ENCODE peak calls at places on chromosomes 7 and 10, in nine cellular contexts. One of them, this sample, is unnamed.

GRCh38 chr7:28446131-28446530 is 33.8 kb downstream of the CREB5 start:
- DNase-seq in neuronal stem cell: no peak
- DNase-seq in OCI-LY7: no peak
- DNase-seq in fibroblast of lung: no peak
- DNase-seq in PC-3: no peak
- DNase-seq in GM23248: no peak
- DNase-seq in neural progenitor cell: no peak
- DNase-seq in HepG2: no peak
- DNase-seq in astrocyte: no peak
- DNase-seq in this sample: no peak

GRCh38 chr7:74606101-74606908 is 51.2 kb upstream of the GTF2I start:
- DNase-seq in astrocyte: no peak
- DNase-seq in fibroblast of lung: no peak
- DNase-seq in PC-3: peak
- DNase-seq in HepG2: no peak
- DNase-seq in neural progenitor cell: peak
- DNase-seq in GM23248: peak
- DNase-seq in neuronal stem cell: no peak
- DNase-seq in OCI-LY7: peak
- DNase-seq in this sample: peak

GRCh38 chr10:131207584-131208532 is 103.7 kb downstream of the TCERG1L start:
- DNase-seq in neural progenitor cell: no peak
- DNase-seq in neuronal stem cell: no peak
- DNase-seq in OCI-LY7: no peak
- DNase-seq in HepG2: no peak
- DNase-seq in PC-3: no peak
- DNase-seq in fibroblast of lung: no peak
- DNase-seq in GM23248: no peak
- DNase-seq in astrocyte: no peak
- DNase-seq in this sample: no peak

GRCh38 chr7:106887376-106887775 is 22.3 kb downstream of the PIK3CG start:
- DNase-seq in PC-3: no peak
- DNase-seq in neural progenitor cell: no peak
- DNase-seq in HepG2: no peak
- DNase-seq in OCI-LY7: no peak
- DNase-seq in GM23248: no peak
- DNase-seq in astrocyte: no peak
- DNase-seq in fibroblast of lung: no peak
- DNase-seq in neuronal stem cell: no peak
- DNase-seq in this sample: no peak

GRCh38 chr10:71840177-71840711 is 10.8 kb downstream of the PSAP start:
- DNase-seq in astrocyte: peak
- DNase-seq in neural progenitor cell: peak
- DNase-seq in fibroblast of lung: peak
- DNase-seq in neuronal stem cell: peak
- DNase-seq in PC-3: peak
- DNase-seq in OCI-LY7: no peak
- DNase-seq in HepG2: no peak
- DNase-seq in GM23248: peak
- DNase-seq in this sample: peak

GRCh38 chr10:98332623-98333269 is 64.8 kb upstream of the LOXL4 start:
- DNase-seq in PC-3: peak
- DNase-seq in fibroblast of lung: peak
- DNase-seq in neural progenitor cell: no peak
- DNase-seq in GM23248: no peak
- DNase-seq in astrocyte: no peak
- DNase-seq in neuronal stem cell: no peak
- DNase-seq in OCI-LY7: no peak
- DNase-seq in HepG2: peak
- DNase-seq in this sample: no peak

GRCh38 chr10:96043895-96044580 is 655 bp downstream of the CCNJ start:
- DNase-seq in GM23248: peak
- DNase-seq in astrocyte: peak
- DNase-seq in OCI-LY7: peak
- DNase-seq in neural progenitor cell: peak
- DNase-seq in fibroblast of lung: peak
- DNase-seq in neuronal stem cell: peak
- DNase-seq in PC-3: peak
- DNase-seq in HepG2: peak
- DNase-seq in this sample: peak

GRCh38 chr10:7915923-7916322 is 97.6 kb downstream of the TAF3 start:
- DNase-seq in fibroblast of lung: peak
- DNase-seq in neuronal stem cell: no peak
- DNase-seq in astrocyte: peak
- DNase-seq in GM23248: peak
- DNase-seq in neural progenitor cell: no peak
- DNase-seq in PC-3: peak
- DNase-seq in HepG2: no peak
- DNase-seq in OCI-LY7: no peak
- DNase-seq in this sample: no peak

GRCh38 chr7:1060315-1061080 is 16.2 kb downstream of the GPR146 start:
- DNase-seq in OCI-LY7: peak
- DNase-seq in PC-3: no peak
- DNase-seq in astrocyte: no peak
- DNase-seq in HepG2: no peak
- DNase-seq in neural progenitor cell: peak
- DNase-seq in GM23248: no peak
- DNase-seq in fibroblast of lung: no peak
- DNase-seq in neuronal stem cell: no peak
- DNase-seq in this sample: peak

GRCh38 chr10:8403711-8404371 is 349.4 kb downstream of the GATA3 start:
- DNase-seq in fibroblast of lung: no peak
- DNase-seq in astrocyte: no peak
- DNase-seq in PC-3: no peak
- DNase-seq in HepG2: no peak
- DNase-seq in GM23248: no peak
- DNase-seq in neural progenitor cell: peak
- DNase-seq in neuronal stem cell: peak
- DNase-seq in OCI-LY7: no peak
- DNase-seq in this sample: no peak

GRCh38 chr7:82167568-82168314 is 275.8 kb downstream of the CACNA2D1 start:
- DNase-seq in neuronal stem cell: no peak
- DNase-seq in neural progenitor cell: no peak
- DNase-seq in fibroblast of lung: no peak
- DNase-seq in OCI-LY7: no peak
- DNase-seq in PC-3: no peak
- DNase-seq in GM23248: no peak
- DNase-seq in HepG2: no peak
- DNase-seq in astrocyte: no peak
- DNase-seq in this sample: no peak

GRCh38 chr10:59362991-59363390 is 642 bp upstream of the FAM13C start:
- DNase-seq in GM23248: peak
- DNase-seq in neuronal stem cell: peak
- DNase-seq in astrocyte: peak
- DNase-seq in OCI-LY7: no peak
- DNase-seq in fibroblast of lung: peak
- DNase-seq in HepG2: no peak
- DNase-seq in PC-3: peak
- DNase-seq in neural progenitor cell: peak
- DNase-seq in this sample: peak

GRCh38 chr10:79168231-79168630 is 99.5 kb downstream of the ZMIZ1 start:
- DNase-seq in HepG2: no peak
- DNase-seq in GM23248: no peak
- DNase-seq in neural progenitor cell: no peak
- DNase-seq in PC-3: no peak
- DNase-seq in neuronal stem cell: no peak
- DNase-seq in astrocyte: no peak
- DNase-seq in OCI-LY7: no peak
- DNase-seq in fibroblast of lung: no peak
- DNase-seq in this sample: no peak

GRCh38 chr10:13439771-13440708 is 88.8 kb downstream of the BEND7 start:
- DNase-seq in PC-3: peak
- DNase-seq in fibroblast of lung: peak
- DNase-seq in OCI-LY7: peak
- DNase-seq in GM23248: peak
- DNase-seq in astrocyte: no peak
- DNase-seq in neural progenitor cell: peak
- DNase-seq in neuronal stem cell: peak
- DNase-seq in HepG2: peak
- DNase-seq in this sample: peak

GRCh38 chr10:35192645-35193249 is 66.1 kb downstream of the CREM start:
- DNase-seq in neuronal stem cell: no peak
- DNase-seq in neural progenitor cell: no peak
- DNase-seq in fibroblast of lung: no peak
- DNase-seq in astrocyte: no peak
- DNase-seq in OCI-LY7: no peak
- DNase-seq in HepG2: no peak
- DNase-seq in GM23248: no peak
- DNase-seq in PC-3: no peak
- DNase-seq in this sample: no peak

GRCh38 chr10:6409982-6410694 is 169.9 kb downstream of the PRKCQ start:
- DNase-seq in OCI-LY7: no peak
- DNase-seq in PC-3: no peak
- DNase-seq in neural progenitor cell: no peak
- DNase-seq in HepG2: no peak
- DNase-seq in neuronal stem cell: no peak
- DNase-seq in astrocyte: peak
- DNase-seq in fibroblast of lung: peak
- DNase-seq in GM23248: peak
- DNase-seq in this sample: peak

DNA sequence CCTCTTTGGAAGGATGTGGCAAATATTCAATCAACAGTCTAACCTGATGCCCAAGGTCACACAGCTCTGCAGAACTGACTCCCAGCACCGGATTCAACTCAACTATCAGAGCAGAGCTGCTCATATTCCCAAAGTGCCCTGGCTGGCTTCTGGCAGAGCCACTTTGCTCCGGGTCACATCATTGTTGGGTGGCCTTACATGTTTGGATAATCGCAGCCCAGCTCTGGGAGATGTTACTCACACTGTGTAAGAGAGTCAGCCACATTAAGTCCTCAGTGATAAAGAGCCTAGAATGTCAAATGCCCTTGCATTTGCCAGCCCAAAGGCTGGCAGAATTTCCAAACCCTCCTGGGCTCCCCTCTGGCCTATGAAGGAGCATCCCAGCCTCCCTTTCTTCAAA is 79.8 kb upstream of the PDE1C start:
- DNase-seq in OCI-LY7: no peak
- DNase-seq in HepG2: no peak
- DNase-seq in neural progenitor cell: no peak
- DNase-seq in neuronal stem cell: no peak
- DNase-seq in fibroblast of lung: no peak
- DNase-seq in GM23248: no peak
- DNase-seq in astrocyte: no peak
- DNase-seq in PC-3: no peak
- DNase-seq in this sample: no peak
- H2AFZ ChIP-seq in OCI-LY7: no peak
- H2AFZ ChIP-seq in HepG2: no peak
- H2AFZ ChIP-seq in neural progenitor cell: no peak
- H2AFZ ChIP-seq in neuronal stem cell: no peak
- H2AFZ ChIP-seq in fibroblast of lung: no peak
- H2AFZ ChIP-seq in GM23248: no peak
- H2AFZ ChIP-seq in astrocyte: no peak
- H2AFZ ChIP-seq in PC-3: no peak
- H2AFZ ChIP-seq in this sample: no peak

DNA sequence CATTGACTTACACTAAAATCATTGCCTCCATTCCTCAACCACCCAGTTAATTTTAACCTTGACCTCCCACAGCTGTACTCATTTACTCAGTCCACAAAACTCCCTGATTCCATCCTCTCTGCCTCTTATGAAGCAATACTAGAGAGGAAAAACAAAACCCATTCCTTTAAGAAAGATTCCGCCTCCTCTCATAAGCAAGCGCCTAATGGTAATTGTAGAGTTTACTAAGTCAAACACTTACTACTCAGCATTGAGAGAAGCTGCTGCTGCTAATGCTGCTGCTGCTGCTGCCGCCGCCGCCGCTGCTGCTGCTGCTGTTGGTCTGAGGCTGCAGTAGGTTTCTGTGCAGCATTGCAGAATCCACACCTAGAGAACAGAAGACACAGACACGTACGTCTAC is 2.1 kb upstream of the ADD3 start:
- DNase-seq in GM23248: peak
- DNase-seq in fibroblast of lung: peak
- DNase-seq in PC-3: no peak
- DNase-seq in astrocyte: peak
- DNase-seq in neuronal stem cell: no peak
- DNase-seq in neural progenitor cell: peak
- DNase-seq in OCI-LY7: peak
- DNase-seq in HepG2: peak
- DNase-seq in this sample: peak
- H2AFZ ChIP-seq in GM23248: peak
- H2AFZ ChIP-seq in fibroblast of lung: peak
- H2AFZ ChIP-seq in PC-3: no peak
- H2AFZ ChIP-seq in astrocyte: peak
- H2AFZ ChIP-seq in neuronal stem cell: peak
- H2AFZ ChIP-seq in neural progenitor cell: no peak
- H2AFZ ChIP-seq in OCI-LY7: peak
- H2AFZ ChIP-seq in HepG2: peak
- H2AFZ ChIP-seq in this sample: peak

GRCh38 chr7:2471396-2471795 is 4.8 kb downstream of the GRIFIN start:
- DNase-seq in fibroblast of lung: peak
- DNase-seq in GM23248: no peak
- DNase-seq in astrocyte: no peak
- DNase-seq in OCI-LY7: no peak
- DNase-seq in HepG2: no peak
- DNase-seq in PC-3: no peak
- DNase-seq in neuronal stem cell: no peak
- DNase-seq in neural progenitor cell: peak
- DNase-seq in this sample: no peak

GRCh38 chr7:2472744-2473143 is 3.5 kb downstream of the GRIFIN start:
- DNase-seq in GM23248: no peak
- DNase-seq in astrocyte: no peak
- DNase-seq in OCI-LY7: no peak
- DNase-seq in neural progenitor cell: no peak
- DNase-seq in HepG2: no peak
- DNase-seq in neuronal stem cell: no peak
- DNase-seq in fibroblast of lung: no peak
- DNase-seq in PC-3: peak
- DNase-seq in this sample: no peak

GRCh38 chr7:2473496-2474180 is 2.6 kb downstream of the GRIFIN start:
- DNase-seq in neural progenitor cell: no peak
- DNase-seq in OCI-LY7: no peak
- DNase-seq in HepG2: no peak
- DNase-seq in fibroblast of lung: no peak
- DNase-seq in PC-3: no peak
- DNase-seq in neuronal stem cell: no peak
- DNase-seq in GM23248: no peak
- DNase-seq in astrocyte: no peak
- DNase-seq in this sample: no peak

GRCh38 chr7:2470204-2471021 is 5.8 kb downstream of the GRIFIN start:
- DNase-seq in HepG2: no peak
- DNase-seq in neuronal stem cell: no peak
- DNase-seq in OCI-LY7: no peak
- DNase-seq in astrocyte: no peak
- DNase-seq in fibroblast of lung: no peak
- DNase-seq in PC-3: no peak
- DNase-seq in GM23248: no peak
- DNase-seq in neural progenitor cell: no peak
- DNase-seq in this sample: no peak

GRCh38 chr7:2471022-2471329 is 5.2 kb downstream of the GRIFIN start:
- DNase-seq in neuronal stem cell: no peak
- DNase-seq in astrocyte: peak
- DNase-seq in OCI-LY7: no peak
- DNase-seq in HepG2: no peak
- DNase-seq in neural progenitor cell: no peak
- DNase-seq in PC-3: peak
- DNase-seq in fibroblast of lung: peak
- DNase-seq in GM23248: peak
- DNase-seq in this sample: no peak
- H2AFZ ChIP-seq in neuronal stem cell: peak
- H2AFZ ChIP-seq in astrocyte: peak
- H2AFZ ChIP-seq in OCI-LY7: no peak
- H2AFZ ChIP-seq in HepG2: no peak
- H2AFZ ChIP-seq in neural progenitor cell: no peak
- H2AFZ ChIP-seq in PC-3: no peak
- H2AFZ ChIP-seq in fibroblast of lung: no peak
- H2AFZ ChIP-seq in GM23248: no peak
- H2AFZ ChIP-seq in this sample: no peak

GRCh38 chr10:58026036-58026435 is 241.7 kb downstream of the IPMK start:
- DNase-seq in GM23248: no peak
- DNase-seq in neuronal stem cell: no peak
- DNase-seq in fibroblast of lung: no peak
- DNase-seq in HepG2: no peak
- DNase-seq in neural progenitor cell: no peak
- DNase-seq in astrocyte: no peak
- DNase-seq in OCI-LY7: no peak
- DNase-seq in PC-3: no peak
- DNase-seq in this sample: no peak
- H2AFZ ChIP-seq in GM23248: no peak
- H2AFZ ChIP-seq in neuronal stem cell: no peak
- H2AFZ ChIP-seq in fibroblast of lung: no peak
- H2AFZ ChIP-seq in HepG2: no peak
- H2AFZ ChIP-seq in neural progenitor cell: no peak
- H2AFZ ChIP-seq in astrocyte: no peak
- H2AFZ ChIP-seq in OCI-LY7: no peak
- H2AFZ ChIP-seq in PC-3: no peak
- H2AFZ ChIP-seq in this sample: no peak

This sample was measured in hepatocyte.